ENCODE peak calls at places on chromosomes 7 and 10, in six cellular contexts. J, X, F, Y, M and B are unnamed samples.

GRCh38 chr7:25619963-25620799 is 391.9 kb upstream of the NPVF start:
- DNase-seq in X (peak), Y (peak), J (peak), M (peak), F (no peak), B (no peak)

GRCh38 chr7:140281960-140282359 is 105.2 kb upstream of the KDM7A start:
- DNase-seq in J (no peak), X (no peak), F (no peak), M (no peak), Y (no peak), B (no peak)

GRCh38 chr7:151382079-151382885 is 27.6 kb downstream of the WDR86 start:
- DNase-seq in M (no peak), J (peak), F (no peak), X (no peak), Y (peak), B (no peak)

GRCh38 chr7:55365103-55365679 is at the start of gene LANCL2:
- DNase-seq in M (no peak), F (peak), J (peak), X (no peak), Y (no peak), B (no peak)

GRCh38 chr7:55260671-55261385 is 104.3 kb upstream of the LANCL2 start:
- DNase-seq in J (no peak), X (no peak), F (no peak), Y (no peak), M (no peak), B (no peak)

GRCh38 chr7:24653316-24654085 is 80.2 kb downstream of the PALS2 start:
- DNase-seq in J (no peak), M (no peak), F (no peak), Y (no peak), X (no peak), B (no peak)

GRCh38 chr10:43816351-43817321 is 168.0 kb upstream of the ZNF32 start:
- DNase-seq in J (no peak), X (peak), M (peak), F (no peak), Y (peak), B (no peak)

GRCh38 chr7:47751068-47751467 is 169.2 kb upstream of the TNS3 start:
- DNase-seq in Y (no peak), J (no peak), F (no peak), M (peak), X (no peak), B (no peak)

GRCh38 chr7:54967384-54967783 is 51.4 kb upstream of the EGFR start:
- DNase-seq in M (no peak), Y (no peak), F (peak), X (no peak), J (no peak), B (peak)

GRCh38 chr7:144824360-144824759 is 11.5 kb downstream of the TPK1 start:
- DNase-seq in J (no peak), Y (no peak), M (no peak), F (no peak), X (no peak), B (peak)

GRCh38 chr7:77827999-77828398 is 29.4 kb downstream of the PHTF2 start:
- DNase-seq in F (no peak), X (no peak), M (no peak), Y (no peak), J (no peak), B (no peak)

GRCh38 chr7:101816499-101817030 is 861 bp upstream of the CUX1 start:
- DNase-seq in Y (peak), X (no peak), M (peak), J (peak), F (no peak), B (no peak)

GRCh38 chr7:43138710-43139601 is 26.5 kb downstream of the HECW1 start:
- DNase-seq in M (no peak), J (no peak), X (no peak), Y (no peak), F (no peak), B (no peak)

GRCh38 chr7:50509459-50509858 is 55.7 kb downstream of the DDC start:
- DNase-seq in Y (no peak), X (no peak), J (no peak), M (no peak), F (no peak), B (no peak)

GRCh38 chr10:43001427-43001795 is 75.5 kb upstream of the RET start:
- DNase-seq in J (no peak), Y (no peak), F (no peak), M (no peak), X (no peak), B (no peak)

GRCh38 chr10:68992721-68993440 is 4.3 kb downstream of the KIFBP start:
- DNase-seq in F (peak), J (no peak), X (no peak), M (no peak), Y (no peak), B (no peak)

GRCh38 chr10:111968624-111969023 is 214.9 kb downstream of the GPAM start:
- DNase-seq in X (no peak), M (no peak), F (no peak), J (no peak), Y (no peak), B (no peak)

GRCh38 chr7:96212474-96212873 is 109.4 kb downstream of the SLC25A13 start:
- DNase-seq in Y (no peak), X (no peak), F (no peak), M (no peak), J (no peak), B (no peak)

GRCh38 chr10:117680611-117681010 is 138.1 kb downstream of the EMX2 start:
- DNase-seq in F (no peak), X (no peak), M (no peak), Y (no peak), J (no peak), B (no peak)

GRCh38 chr10:132319853-132320669 is 11.9 kb upstream of the LRRC27 start:
- DNase-seq in J (no peak), Y (no peak), F (no peak), M (peak), X (no peak), B (no peak)

GRCh38 chr7:151632750-151633515 is 113.2 kb upstream of the RHEB start:
- DNase-seq in J (no peak), X (no peak), F (peak), M (peak), Y (peak), B (no peak)

GRCh38 chr10:88992945-88993537 is 2.4 kb downstream of the FAS start:
- DNase-seq in M (no peak), F (no peak), J (no peak), X (no peak), Y (no peak), B (no peak)

GRCh38 chr7:99143853-99144672 is at the start of gene SMURF1:
- DNase-seq in F (peak), X (peak), J (peak), Y (peak), M (peak), B (no peak)

GRCh38 chr7:99784007-99784406 is at the start of gene CYP3A4:
- DNase-seq in Y (no peak), M (no peak), F (no peak), J (no peak), X (no peak), B (no peak)